ENCODE peak calls at places on chromosome 20, in five cellular contexts. T is natural killer cell, V is AG10803, G is pancreas, O is mucosa of descending colon. N is an unnamed sample.

GRCh38 chr20:3687655-3688054 is 5.8 kb upstream of the ADAM33 start:
- DNase-seq in T (no peak), V (peak; percentile 79), G (no peak), O (no peak), N (peak; percentile 82)

GRCh38 chr20:50149481-50150254 is 3.9 kb downstream of the PEDS1 start:
- DNase-seq in T (no peak), V (no peak), G (peak; percentile 78), O (no peak), N (no peak)

GRCh38 chr20:49419785-49420184 is 62.7 kb downstream of the KCNB1 start:
- DNase-seq in T (no peak), V (no peak), G (no peak), O (no peak), N (no peak)

GRCh38 chr20:6305536-6305935 is 182.7 kb upstream of the FERMT1 start:
- DNase-seq in T (no peak), V (no peak), G (no peak), O (no peak), N (no peak)

GRCh38 chr20:4062721-4063606 is 47.6 kb upstream of the RNF24 start:
- DNase-seq in T (no peak), V (no peak), G (no peak), O (no peak), N (no peak)

GRCh38 chr20:10651227-10651990 is 22.4 kb downstream of the JAG1 start:
- DNase-seq in T (no peak), V (peak; percentile 60), G (no peak), O (no peak), N (peak; percentile 53)

GRCh38 chr20:50085481-50086365 is 27.2 kb downstream of the UBE2V1 start:
- DNase-seq in T (peak; percentile 14), V (peak; percentile 65), G (no peak), O (no peak), N (peak; percentile 77)

GRCh38 chr20:21326700-21327099 is 23.6 kb downstream of the XRN2 start:
- DNase-seq in T (no peak), V (no peak), G (no peak), O (no peak), N (no peak)

GRCh38 chr20:9270831-9271230 is 201.9 kb downstream of the PLCB4 start:
- DNase-seq in T (no peak), V (peak; percentile 89), G (no peak), O (no peak), N (peak; percentile 61)

GRCh38 chr20:51034461-51034860 is 11.6 kb upstream of the KCNG1 start:
- DNase-seq in T (no peak), V (peak; percentile 80), G (no peak), O (no peak), N (no peak)

GRCh38 chr20:3616250-3616649 is 46.9 kb downstream of the GFRA4 start:
- DNase-seq in T (no peak), V (peak; percentile 37), G (peak; percentile 19), O (no peak), N (peak; percentile 17)

GRCh38 chr20:62307226-62308101 is 4.7 kb downstream of the ADRM1 start:
- DNase-seq in T (no peak), V (no peak), G (no peak), O (no peak), N (no peak)

GRCh38 chr20:18137412-18138265 is at the start of the genes KAT14 and PET117:
- DNase-seq in T (peak; percentile 94), V (peak; percentile 94), G (peak; percentile 87), O (peak; percentile 96), N (peak; percentile 96)

GRCh38 chr20:23415958-23416583 is 5.2 kb downstream of the NAPB start:
- DNase-seq in T (peak; percentile 33), V (peak; percentile 30), G (no peak), O (no peak), N (peak; percentile 22)

GRCh38 chr20:62056975-62057374 is 8.7 kb downstream of the TAF4 start:
- DNase-seq in T (no peak), V (no peak), G (no peak), O (no peak), N (no peak)

GRCh38 chr20:366042-366718 is 14.4 kb upstream of the TRIB3 start:
- DNase-seq in T (no peak), V (no peak), G (no peak), O (no peak), N (no peak)

GRCh38 chr20:23659989-23660837 is 22.5 kb upstream of the CST3 start:
- DNase-seq in T (no peak), V (peak; percentile 44), G (no peak), O (no peak), N (peak; percentile 56)

GRCh38 chr20:48606841-48607543 is 220.8 kb downstream of the PREX1 start:
- DNase-seq in T (peak; percentile 12), V (no peak), G (no peak), O (peak; percentile 13), N (no peak)

GRCh38 chr20:36614781-36615557 is 9.4 kb downstream of the RAB5IF start:
- DNase-seq in T (no peak), V (no peak), G (no peak), O (no peak), N (no peak)

GRCh38 chr20:36273414-36274247 is 32.5 kb upstream of the DLGAP4 start:
- DNase-seq in T (no peak), V (peak; percentile 13), G (no peak), O (no peak), N (peak; percentile 52)

GRCh38 chr20:50312682-50313187 is 122.1 kb downstream of the CEBPB start:
- DNase-seq in T (no peak), V (peak; percentile 94), G (peak; percentile 80), O (no peak), N (peak; percentile 75)

GRCh38 chr20:19375301-19375885 is 163.0 kb downstream of the SLC24A3 start:
- DNase-seq in T (no peak), V (no peak), G (no peak), O (no peak), N (no peak)

GRCh38 chr20:42544926-42545325 is 644.8 kb downstream of the PTPRT start:
- DNase-seq in T (no peak), V (no peak), G (peak; percentile 48), O (no peak), N (no peak)

GRCh38 chr20:50513169-50514034 is 3.2 kb downstream of the PTPN1 start:
- DNase-seq in T (no peak), V (peak; percentile 47), G (no peak), O (no peak), N (peak; percentile 71)

GRCh38 chr20:37901280-37901666 is 1.7 kb upstream of the VSTM2L start:
- DNase-seq in T (no peak), V (no peak), G (no peak), O (no peak), N (no peak)

GRCh38 chr20:48595495-48596475 is 232.0 kb downstream of the PREX1 start:
- DNase-seq in T (no peak), V (no peak), G (no peak), O (peak; percentile 51), N (no peak)

GRCh38 chr20:62050166-62051120 is 15.2 kb downstream of the TAF4 start:
- DNase-seq in T (no peak), V (no peak), G (no peak), O (no peak), N (no peak)

GRCh38 chr20:51020657-51021056 is 2.2 kb downstream of the KCNG1 start:
- DNase-seq in T (no peak), V (no peak), G (no peak), O (no peak), N (no peak)

GRCh38 chr20:34559311-34560140 is 1.0 kb downstream of the MAP1LC3A start:
- DNase-seq in T (no peak), V (no peak), G (no peak), O (peak; percentile 47), N (no peak)
- TF ChIP-seq CTCF in T (no peak), V (peak; percentile 7), G (no peak), O (no peak), N (no peak)

DNA sequence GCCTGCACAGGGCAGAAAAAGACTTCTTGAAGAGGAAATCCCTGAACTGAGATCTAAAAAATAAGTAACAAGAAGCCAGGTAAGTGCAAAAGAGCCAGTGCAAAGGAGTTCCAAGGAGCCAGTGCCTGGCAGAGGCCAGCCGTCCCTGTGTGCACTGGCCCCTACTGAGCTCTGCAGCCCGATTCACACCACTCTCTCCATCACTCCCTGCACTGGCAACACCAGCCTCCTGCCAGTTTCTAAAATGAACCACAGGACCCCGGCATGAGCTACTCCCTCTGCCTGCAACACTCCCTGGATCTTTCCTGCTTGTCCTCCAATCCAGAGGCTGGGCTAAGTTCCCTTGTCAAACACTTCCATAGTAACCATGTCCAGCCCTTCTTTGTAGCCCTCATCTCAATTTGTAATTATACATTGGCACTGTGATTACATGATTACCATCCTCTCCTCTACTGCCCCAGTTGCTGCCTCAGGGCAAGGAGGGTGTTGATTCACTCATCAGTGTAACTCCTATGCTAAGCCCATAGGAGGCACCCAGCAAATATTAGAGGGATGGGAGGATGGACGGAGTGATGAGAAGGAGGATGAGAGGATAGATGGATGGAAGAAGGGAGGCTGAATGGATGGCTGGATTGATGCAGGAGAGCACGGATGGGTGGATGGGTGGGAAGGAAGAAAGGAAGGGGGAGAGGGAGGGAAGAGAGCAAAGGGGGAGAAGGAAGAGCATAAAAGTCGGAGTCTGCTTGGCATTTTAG is 49.3 kb downstream of the SIRPA start:
- DNase-seq in T (no peak), V (no peak), G (no peak), O (no peak), N (no peak)
- TF ChIP-seq CTCF in T (no peak), V (no peak), G (no peak), O (no peak), N (no peak)

DNA sequence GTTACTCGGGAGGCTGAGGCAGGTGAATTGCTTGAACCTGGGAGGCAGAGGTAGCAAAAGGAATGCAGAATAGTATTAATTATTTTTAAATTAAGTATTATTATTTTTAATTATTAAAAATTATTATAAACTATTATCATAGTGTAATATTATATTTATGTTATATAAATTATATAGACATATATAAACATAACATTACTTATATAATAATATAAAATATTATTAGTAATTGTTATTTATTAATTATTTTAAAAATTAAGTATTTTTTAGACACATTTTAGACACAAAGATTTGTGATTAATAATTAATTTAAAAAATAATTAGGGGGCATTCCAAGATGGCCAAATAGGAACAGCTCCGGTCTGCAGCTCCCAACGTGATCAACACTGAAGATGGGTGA is 31.7 kb upstream of the TGM3 start:
- DNase-seq in T (no peak), V (no peak), G (no peak), O (no peak), N (no peak)
- TF ChIP-seq CTCF in T (no peak), V (no peak), G (no peak), O (no peak), N (no peak)

GRCh38 chr20:59994697-59995122 is 36.5 kb downstream of the CDH26 start:
- DNase-seq in T (no peak), V (no peak), G (no peak), O (peak; percentile 54), N (no peak)

GRCh38 chr20:59993736-59994484 is 35.7 kb downstream of the CDH26 start:
- DNase-seq in T (no peak), V (no peak), G (no peak), O (no peak), N (no peak)

GRCh38 chr20:59988141-59988540 is 29.9 kb downstream of the CDH26 start:
- DNase-seq in T (no peak), V (no peak), G (peak; percentile 6), O (no peak), N (no peak)

GRCh38 chr20:59996112-59996511 is 37.9 kb downstream of the CDH26 start:
- DNase-seq in T (no peak), V (no peak), G (no peak), O (no peak), N (no peak)

DNA sequence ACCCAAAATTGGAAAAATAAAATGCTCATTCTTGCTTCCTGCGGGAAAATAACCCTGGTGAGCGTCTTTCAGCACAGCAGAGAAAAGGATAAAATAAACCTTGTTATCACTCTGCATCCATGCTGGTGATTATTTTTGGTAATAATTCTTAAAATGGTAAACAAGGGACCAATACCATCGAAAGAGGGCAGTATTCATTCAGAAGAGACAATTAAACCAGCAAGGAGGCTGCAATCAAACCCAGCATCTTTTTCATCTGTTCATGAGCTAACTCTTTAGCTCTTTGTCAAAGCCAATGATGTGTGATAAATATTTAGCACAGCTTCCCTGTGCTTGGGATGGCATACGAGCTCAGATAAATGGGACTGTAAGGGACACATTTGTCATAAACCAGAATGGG is 34.3 kb downstream of the CDH26 start:
- DNase-seq in T (no peak), V (peak; percentile 13), G (no peak), O (no peak), N (no peak)
- TF ChIP-seq CTCF in T (no peak), V (peak; percentile 38), G (no peak), O (no peak), N (peak; percentile 36)

N was measured in foreskin fibroblast.